ENCODE peak calls at places on chromosomes 12 and 14, in eight cellular contexts. Z is A549, B is uterus, L is suprapubic skin, K is breast epithelium, F is stomach, O is gastrocnemius medialis, Q is transverse colon. D is an unnamed sample.

GRCh38 chr12:69688496-69689427 is 10.3 kb downstream of the BEST3 start:
- DNase-seq in L (peak), F (peak), Z (peak), O (peak), Q (peak), B (peak), K (peak), D (peak)

GRCh38 chr14:102249041-102249440 is 55.9 kb downstream of the MOK start:
- DNase-seq in L (peak), Q (no peak), K (no peak), O (no peak), F (no peak), B (no peak), Z (no peak), D (peak)

GRCh38 chr14:84453541-84453940 is 1076.4 kb upstream of the FLRT2 start:
- DNase-seq in L (no peak), K (no peak), Q (no peak), F (no peak), O (no peak), B (no peak), Z (no peak), D (no peak)

GRCh38 chr12:118332511-118332910 is 40.2 kb downstream of the TAOK3 start:
- DNase-seq in F (no peak), K (no peak), L (no peak), O (no peak), B (no peak), Q (no peak), Z (no peak), D (no peak)

GRCh38 chr12:66118240-66118891 is 12.2 kb downstream of the LLPH start:
- DNase-seq in O (no peak), K (no peak), F (no peak), B (no peak), L (no peak), Z (no peak), Q (no peak), D (peak)

GRCh38 chr12:132686831-132687210 is 321 bp downstream of the POLE start:
- DNase-seq in F (no peak), B (no peak), O (no peak), Q (no peak), Z (peak), L (no peak), K (no peak), D (no peak)

GRCh38 chr12:57965766-57966165 is 24.4 kb downstream of the ATP23 start:
- DNase-seq in L (no peak), B (no peak), F (no peak), O (no peak), Z (no peak), K (no peak), Q (no peak), D (no peak)

GRCh38 chr12:75257510-75257909 is 47.9 kb upstream of the KCNC2 start:
- DNase-seq in Q (no peak), K (no peak), O (no peak), F (no peak), B (no peak), Z (no peak), L (no peak), D (no peak)

GRCh38 chr14:105087963-105088811 is 23.0 kb upstream of the GPR132 start:
- DNase-seq in B (peak), O (no peak), Z (peak), K (peak), Q (peak), L (peak), F (peak), D (peak)

GRCh38 chr14:56324831-56325230 is 206.6 kb downstream of the PELI2 start:
- DNase-seq in Q (no peak), K (no peak), F (no peak), O (no peak), L (no peak), B (no peak), Z (no peak), D (no peak)

GRCh38 chr12:126770188-126770587 is 1496.8 kb upstream of the TMEM132C start:
- DNase-seq in B (no peak), F (no peak), Q (no peak), K (no peak), Z (no peak), O (no peak), L (no peak), D (no peak)

GRCh38 chr14:57835751-57836150 is 30.1 kb downstream of the SLC35F4 start:
- DNase-seq in O (no peak), K (no peak), F (no peak), Z (no peak), Q (no peak), B (no peak), L (no peak), D (no peak)

GRCh38 chr12:100904270-100904669 is 109.7 kb downstream of the ANO4 start:
- DNase-seq in K (no peak), Q (no peak), O (no peak), B (no peak), Z (no peak), F (no peak), L (no peak), D (no peak)

GRCh38 chr14:95667251-95667693 is 19.0 kb upstream of the TCL1B start:
- DNase-seq in Z (no peak), O (no peak), Q (no peak), B (no peak), L (no peak), K (no peak), F (no peak), D (no peak)

GRCh38 chr12:79707830-79708229 is 17.1 kb upstream of the PAWR start:
- DNase-seq in K (no peak), Z (no peak), F (no peak), L (no peak), Q (no peak), B (no peak), O (no peak), D (no peak)

GRCh38 chr14:32978691-32979255 is 40.1 kb downstream of the NPAS3 start:
- DNase-seq in B (no peak), Z (no peak), F (no peak), Q (no peak), K (no peak), O (no peak), L (no peak), D (no peak)

GRCh38 chr12:52082026-52082667 is 2.6 kb downstream of the SMIM41 start:
- DNase-seq in B (peak), F (no peak), K (no peak), Z (no peak), O (no peak), L (no peak), Q (no peak), D (no peak)

GRCh38 chr14:23366163-23366921 is 1.4 kb upstream of the EFS start:
- DNase-seq in K (peak), Q (peak), Z (no peak), F (no peak), B (peak), L (peak), O (no peak), D (no peak)
- TF ChIP-seq POLR2A in K (peak), Q (peak), Z (no peak), F (no peak), B (peak), L (no peak), O (no peak), D (no peak)

DNA sequence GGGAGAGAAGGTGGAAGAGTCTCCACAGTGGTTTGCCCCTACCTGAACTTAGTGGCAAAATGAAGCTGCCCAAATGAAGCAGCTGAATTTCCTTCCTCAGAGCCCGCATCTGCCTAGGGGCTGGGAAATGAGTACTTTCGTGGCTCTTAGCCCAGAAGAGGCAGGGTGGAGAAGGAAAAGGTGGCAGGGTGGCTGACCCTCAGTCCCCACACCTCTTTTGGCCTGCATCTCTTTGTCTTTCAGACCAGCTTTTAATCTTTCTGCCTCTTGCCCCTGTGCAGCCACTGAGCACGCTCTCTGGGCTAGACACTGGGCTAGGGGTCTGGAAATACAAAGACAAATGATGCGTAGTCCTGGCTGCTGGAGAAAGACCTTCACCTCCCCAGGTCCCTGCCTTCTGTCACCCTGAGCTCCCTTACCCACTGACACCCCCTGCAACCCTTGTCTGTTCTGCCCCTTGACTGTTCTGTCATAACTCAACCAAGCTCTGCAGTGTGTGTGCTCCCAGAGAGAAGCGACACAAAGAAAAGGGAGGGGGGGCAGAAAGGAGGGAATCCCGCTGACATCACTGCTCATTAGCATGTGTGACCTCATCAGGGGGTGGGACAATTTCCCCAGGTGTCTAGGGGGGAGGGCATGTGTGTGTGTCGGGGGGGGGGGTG is 362 bp upstream of the REM2 start:
- DNase-seq in O (no peak), L (no peak), Q (peak), K (peak), F (peak), B (peak), Z (no peak), D (peak)
- TF ChIP-seq POLR2A in O (no peak), L (no peak), Q (no peak), K (no peak), F (no peak), B (no peak), Z (no peak), D (no peak)

GRCh38 chr12:124388679-124389536 is 94.0 kb downstream of the RFLNA start:
- DNase-seq in L (peak), Q (peak), Z (peak), O (peak), B (peak), K (peak), F (peak), D (peak)
- TF ChIP-seq POLR2A in L (no peak), Q (peak), Z (peak), O (peak), B (peak), K (no peak), F (no peak), D (peak)

GRCh38 chr12:116143883-116144266 is 133.6 kb downstream of the MED13L start:
- DNase-seq in O (no peak), F (no peak), Z (no peak), Q (no peak), L (no peak), B (no peak), K (no peak), D (no peak)

GRCh38 chr12:116144384-116144783 is 133.1 kb downstream of the MED13L start:
- DNase-seq in Z (no peak), F (no peak), B (no peak), O (no peak), Q (no peak), K (no peak), L (no peak), D (no peak)

GRCh38 chr12:116141833-116142162 is 135.7 kb downstream of the MED13L start:
- DNase-seq in F (no peak), K (no peak), O (no peak), Q (no peak), Z (no peak), B (no peak), L (no peak), D (no peak)

GRCh38 chr12:116141110-116141832 is 136.2 kb downstream of the MED13L start:
- DNase-seq in Z (no peak), Q (no peak), B (no peak), K (no peak), L (no peak), F (no peak), O (no peak), D (no peak)

GRCh38 chr12:116142936-116143882 is 134.3 kb downstream of the MED13L start:
- DNase-seq in L (no peak), Z (no peak), O (no peak), F (no peak), K (no peak), Q (no peak), B (no peak), D (peak)
- TF ChIP-seq POLR2A in L (no peak), Z (no peak), O (no peak), F (no peak), K (no peak), Q (no peak), B (no peak), D (no peak)

DNA sequence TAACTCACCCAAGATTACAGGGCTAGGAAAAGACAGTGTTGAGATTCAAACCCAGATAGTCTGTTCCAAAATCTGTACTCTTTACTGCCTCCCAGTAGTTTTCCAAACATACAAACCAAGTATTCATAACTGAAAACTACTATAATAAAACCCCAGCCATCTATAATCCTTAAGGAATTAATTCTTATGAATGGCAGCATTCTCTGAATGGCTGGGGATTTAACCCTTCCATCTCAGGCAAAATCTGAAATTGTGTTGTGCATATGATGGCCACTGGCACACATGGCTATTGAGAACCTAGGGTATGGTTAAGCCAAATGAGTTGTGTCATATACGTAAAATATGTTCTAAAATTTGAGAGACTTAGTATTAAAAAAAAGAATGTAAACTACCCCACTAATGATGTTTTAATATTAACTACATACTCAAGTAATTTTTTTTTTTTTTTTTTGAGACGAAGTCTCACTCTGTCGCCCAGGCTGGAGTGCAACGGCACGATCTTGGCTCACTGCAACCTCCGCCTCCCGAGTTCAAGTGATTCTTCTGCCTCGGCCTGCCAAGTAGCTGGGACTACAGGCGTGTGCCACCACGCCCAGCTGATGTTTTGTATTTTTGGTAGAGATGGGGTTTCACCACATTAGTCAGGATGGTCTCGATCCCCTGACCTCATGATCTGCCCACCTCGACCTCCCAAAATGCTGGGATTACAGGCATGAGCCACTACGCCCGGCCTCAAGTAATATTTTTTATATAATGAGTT is 16.7 kb downstream of the PPP1R13B start:
- DNase-seq in L (no peak), Q (no peak), O (no peak), F (no peak), K (no peak), B (no peak), Z (no peak), D (no peak)
- TF ChIP-seq POLR2A in L (no peak), Q (no peak), O (no peak), F (no peak), K (no peak), B (no peak), Z (no peak), D (no peak)

D was measured in H54.